ENCODE peak calls at places on chromosomes 5 and 9, in seven cellular contexts. S, M, U, P, D, C and V are unnamed samples.

GRCh38 chr9:70805953-70806352 is 315.5 kb downstream of the TRPM3 start:
- DNase-seq in U (no peak), S (no peak), M (no peak), C (peak), P (no peak), D (no peak), V (no peak)

GRCh38 chr5:172881691-172882370 is 47.8 kb downstream of the ERGIC1 start:
- DNase-seq in M (no peak), S (peak), C (no peak), U (peak), P (no peak), D (peak), V (no peak)

GRCh38 chr9:134210511-134210907 is 46.1 kb upstream of the RNU6ATAC start:
- DNase-seq in M (no peak), C (no peak), D (no peak), S (no peak), U (no peak), P (no peak), V (no peak)

GRCh38 chr9:94922098-94922607 is 195.7 kb downstream of the AOPEP start:
- DNase-seq in D (no peak), S (peak), C (no peak), M (peak), U (no peak), P (no peak), V (no peak)

GRCh38 chr9:97412628-97413382 is 909 bp downstream of the TDRD7 start:
- DNase-seq in S (peak), M (no peak), P (no peak), C (no peak), D (no peak), U (peak), V (no peak)

GRCh38 chr5:62717211-62717927 is 138.8 kb downstream of the LRRC70 start:
- DNase-seq in C (no peak), D (no peak), P (no peak), S (no peak), M (no peak), U (no peak), V (no peak)

GRCh38 chr5:128644863-128645262 is 106.8 kb upstream of the FBN2 start:
- DNase-seq in M (no peak), P (no peak), C (no peak), D (no peak), U (no peak), S (peak), V (no peak)

GRCh38 chr9:106583751-106584150 is 279.2 kb upstream of the ZNF462 start:
- DNase-seq in U (no peak), M (peak), S (no peak), C (no peak), P (no peak), D (no peak), V (no peak)

GRCh38 chr5:140648132-140648432 is 453 bp downstream of the IK start:
- DNase-seq in U (no peak), D (no peak), M (no peak), C (no peak), P (no peak), S (no peak), V (no peak)

GRCh38 chr5:135491552-135492318 is 39.6 kb upstream of the TIFAB start:
- DNase-seq in C (no peak), S (no peak), P (no peak), M (no peak), D (no peak), U (no peak), V (no peak)

GRCh38 chr5:12292610-12293204 is 388.5 kb upstream of the CTNND2 start:
- DNase-seq in D (no peak), P (no peak), M (no peak), C (no peak), U (peak), S (no peak), V (no peak)

GRCh38 chr5:92581249-92581648 is 999.8 kb downstream of the NR2F1-AS1 start:
- DNase-seq in U (no peak), C (no peak), D (no peak), M (no peak), P (no peak), S (no peak), V (no peak)

GRCh38 chr9:86721843-86722705 is 225.2 kb downstream of the GAS1 start:
- DNase-seq in M (no peak), S (no peak), C (no peak), P (no peak), D (no peak), U (no peak), V (no peak)

GRCh38 chr9:91810286-91810905 is 139.6 kb downstream of the ROR2 start:
- DNase-seq in D (no peak), S (no peak), M (peak), U (no peak), P (no peak), C (no peak), V (no peak)

GRCh38 chr5:95940758-95941682 is 20.6 kb downstream of the ELL2 start:
- DNase-seq in D (no peak), C (peak), S (no peak), M (no peak), P (no peak), U (no peak), V (no peak)